ENCODE peak calls at places on chromosomes 13 and 19, in six cellular contexts. A, D, W, H, V and F are unnamed samples.
A peak's percentile ranks its signal among the peaks of the same experiment; 100 is the strongest.

GRCh38 chr19:55667958-55668357 is 7.1 kb upstream of the EPN1 start:
- ATAC-seq in D (no peak), A (no peak), V (no peak), W (no peak), H (no peak), F (no peak)

GRCh38 chr13:24212674-24213073 is 52.2 kb downstream of the SPATA13 start:
- ATAC-seq in A (peak; percentile 78), V (no peak), W (no peak), D (no peak), H (no peak), F (no peak)

GRCh38 chr13:80481589-80481988 is 140.7 kb upstream of the SPRY2 start:
- ATAC-seq in A (no peak), V (no peak), H (no peak), D (no peak), W (no peak), F (no peak)

GRCh38 chr13:44238011-44238421 is 135.6 kb upstream of the SERP2 start:
- ATAC-seq in A (no peak), H (no peak), D (no peak), V (no peak), W (no peak), F (no peak)

GRCh38 chr13:43805071-43805468 is 18.3 kb upstream of the ENOX1 start:
- ATAC-seq in D (no peak), H (peak; percentile 97), W (peak; percentile 21), V (no peak), A (no peak), F (no peak)

GRCh38 chr13:44050450-44051063 is 170.9 kb downstream of the LACC1 start:
- ATAC-seq in H (no peak), A (no peak), D (no peak), W (no peak), V (no peak), F (peak; percentile 31)

GRCh38 chr13:30872685-30873443 is 33.2 kb upstream of the MEDAG start:
- ATAC-seq in V (no peak), A (no peak), H (no peak), W (no peak), D (no peak), F (no peak)

GRCh38 chr19:38667552-38668205 is 20.2 kb downstream of the ACTN4 start:
- ATAC-seq in A (no peak), H (peak; percentile 4), D (no peak), W (no peak), V (no peak), F (no peak)

DNA sequence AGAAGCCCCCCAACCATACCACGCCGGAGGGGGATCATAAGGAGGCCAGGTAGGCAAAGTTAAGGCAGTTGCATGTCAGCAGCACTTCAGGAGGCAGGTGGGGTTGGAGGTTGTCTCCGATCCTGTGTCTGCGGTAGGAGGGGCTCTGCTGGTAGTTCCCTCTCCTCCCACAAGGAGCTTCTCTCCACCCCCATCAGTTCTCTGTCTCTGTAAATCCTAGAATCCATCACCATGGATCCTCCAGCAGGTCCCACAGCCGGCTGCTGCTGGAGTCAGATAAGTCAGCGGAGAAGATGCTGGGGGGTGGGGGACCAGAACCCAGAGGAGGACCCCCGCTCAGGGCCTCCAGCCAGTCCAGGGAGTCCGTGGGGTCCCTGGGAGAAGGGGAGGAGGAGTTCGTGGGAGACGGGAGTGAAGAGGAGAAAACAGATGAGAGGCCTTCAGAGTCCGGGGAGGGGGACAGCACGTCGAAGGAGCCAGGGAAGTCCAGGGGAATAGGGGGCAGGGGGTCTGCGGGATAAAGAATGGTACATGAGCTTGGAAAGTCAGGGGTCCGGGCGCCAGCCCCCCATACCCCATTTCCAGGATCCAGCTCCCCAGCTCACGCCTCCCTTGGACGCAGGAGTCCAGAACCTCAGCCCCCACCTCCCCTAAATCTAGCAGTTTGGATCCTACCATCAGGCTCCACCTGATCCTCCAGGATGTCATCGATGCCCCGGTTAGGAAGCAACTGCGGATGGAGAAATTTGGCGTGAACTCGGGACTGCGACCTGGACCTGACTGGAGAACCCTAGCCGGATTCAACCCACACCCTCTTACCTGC is 6.3 kb downstream of the MAMSTR start:
- ATAC-seq in A (peak; percentile 15), V (peak; percentile 50), W (no peak), D (no peak), H (peak; percentile 71), F (no peak)
- H3K4me3 ChIP-seq in A (peak overlapping the region; percentile 89), V (peak overlapping the region; percentile 73), W (peak overlapping the region; percentile 79), D (peak overlapping the region; percentile 62), H (peak overlapping the region; percentile 68), F (peak overlapping the region; percentile 65)

DNA sequence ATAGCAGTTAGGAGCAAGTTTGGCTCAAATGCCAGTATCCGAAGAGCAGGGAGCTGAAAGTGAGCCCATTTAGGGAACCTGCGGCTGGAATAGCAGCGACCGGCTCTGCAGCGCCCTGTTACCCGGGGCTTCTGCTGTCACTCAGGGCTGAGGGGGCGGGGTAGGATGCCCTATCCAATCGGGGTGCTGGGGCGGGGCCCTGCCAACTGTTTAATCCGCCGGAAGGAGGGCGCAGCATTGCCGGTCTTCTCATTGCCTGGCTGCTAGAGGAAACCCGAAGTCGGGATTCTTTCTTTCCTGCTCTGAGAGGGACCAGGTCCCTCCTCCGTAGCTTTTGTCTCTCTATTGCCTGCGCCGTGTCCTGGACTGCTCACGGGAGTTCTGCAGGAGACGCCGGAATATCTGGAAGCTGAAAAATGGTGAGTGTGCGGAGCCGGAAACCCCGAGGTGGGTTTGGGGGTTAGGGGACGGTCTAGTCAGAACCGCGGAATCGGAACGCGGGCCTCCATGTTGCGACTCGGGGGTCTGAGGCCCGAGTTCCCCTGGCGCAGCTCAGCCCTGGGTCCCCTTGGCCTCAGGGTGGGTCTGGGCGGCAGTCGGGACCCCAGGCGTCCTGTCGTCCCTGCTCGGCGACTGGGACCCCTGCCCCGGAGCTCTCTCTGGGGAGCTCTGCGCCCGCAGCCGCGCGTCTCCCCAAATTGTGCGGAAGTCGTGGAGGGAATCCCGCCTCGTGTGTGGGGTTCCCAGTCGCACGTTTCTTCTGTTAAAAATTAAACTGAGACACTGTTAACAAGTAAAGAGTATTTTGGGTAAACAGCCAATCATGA is 22.8 kb downstream of the ZNF763 start:
- ATAC-seq in V (peak; percentile 98), W (peak; percentile 99), H (no peak), D (peak; percentile 99), A (peak; percentile 91), F (peak; percentile 98)
- TF ChIP-seq EP300 in V (no peak), W (no peak), H (no peak), D (no peak), A (no peak), F (no peak)

GRCh38 chr13:54449922-54450321 is 1421.3 kb downstream of the OLFM4 start:
- ATAC-seq in A (no peak), H (no peak), V (no peak), W (no peak), D (no peak), F (no peak)
- TF ChIP-seq CTCF in A (no peak), H (no peak), V (no peak), W (no peak), D (no peak), F (no peak)

DNA sequence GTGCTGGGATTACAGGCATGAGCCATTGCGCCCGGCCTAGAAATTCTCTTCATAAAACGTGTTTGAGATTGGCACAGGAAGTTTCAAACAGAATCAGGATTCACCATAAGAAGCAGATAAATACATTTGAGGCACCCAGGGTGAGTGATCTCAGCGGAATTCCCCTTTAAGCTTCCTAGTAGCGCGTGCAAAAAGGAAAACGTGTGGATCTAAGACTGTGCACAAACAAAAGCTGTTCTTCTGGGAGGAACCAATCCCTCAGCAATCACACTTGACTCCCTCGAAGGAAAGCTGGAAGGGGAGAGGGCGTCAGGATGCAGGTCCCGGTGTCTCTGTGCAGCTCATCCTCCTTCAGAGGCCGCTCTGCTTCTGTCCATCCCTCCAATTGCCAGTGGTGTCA is 15.5 kb downstream of the MCF2L start:
- ATAC-seq in W (no peak), D (no peak), A (no peak), V (no peak), H (no peak), F (no peak)
- H3K4me3 ChIP-seq in W (no peak overlapping the region), D (no peak overlapping the region), A (peak overlapping the region; percentile 52), V (no peak overlapping the region), H (no peak overlapping the region), F (no peak overlapping the region)

GRCh38 chr13:21297914-21298831 is 121.7 kb downstream of the MRPL57 start:
- ATAC-seq in A (peak; percentile 97), D (peak; percentile 99), W (peak; percentile 96), H (peak; percentile 98), V (peak; percentile 97), F (peak; percentile 99)
- TF ChIP-seq EP300 in A (peak; percentile 52), D (no peak), W (no peak), H (no peak), V (no peak), F (no peak)

GRCh38 chr13:113836917-113837553 is 26.8 kb downstream of the GAS6 start:
- ATAC-seq in A (no peak), V (peak; percentile 41), D (peak; percentile 35), H (peak; percentile 69), W (peak; percentile 48), F (peak; percentile 72)

GRCh38 chr13:113837554-113838355 is 26.1 kb downstream of the GAS6 start:
- ATAC-seq in V (peak; percentile 90), W (peak; percentile 59), H (peak; percentile 94), D (peak; percentile 91), A (peak; percentile 76), F (peak; percentile 96)

GRCh38 chr13:113833111-113833830 is 30.6 kb downstream of the GAS6 start:
- ATAC-seq in H (no peak), A (no peak), W (no peak), D (no peak), V (no peak), F (no peak)

GRCh38 chr13:113834496-113835200 is 29.2 kb downstream of the GAS6 start:
- ATAC-seq in D (no peak), W (no peak), A (no peak), V (no peak), H (no peak), F (no peak)

DNA sequence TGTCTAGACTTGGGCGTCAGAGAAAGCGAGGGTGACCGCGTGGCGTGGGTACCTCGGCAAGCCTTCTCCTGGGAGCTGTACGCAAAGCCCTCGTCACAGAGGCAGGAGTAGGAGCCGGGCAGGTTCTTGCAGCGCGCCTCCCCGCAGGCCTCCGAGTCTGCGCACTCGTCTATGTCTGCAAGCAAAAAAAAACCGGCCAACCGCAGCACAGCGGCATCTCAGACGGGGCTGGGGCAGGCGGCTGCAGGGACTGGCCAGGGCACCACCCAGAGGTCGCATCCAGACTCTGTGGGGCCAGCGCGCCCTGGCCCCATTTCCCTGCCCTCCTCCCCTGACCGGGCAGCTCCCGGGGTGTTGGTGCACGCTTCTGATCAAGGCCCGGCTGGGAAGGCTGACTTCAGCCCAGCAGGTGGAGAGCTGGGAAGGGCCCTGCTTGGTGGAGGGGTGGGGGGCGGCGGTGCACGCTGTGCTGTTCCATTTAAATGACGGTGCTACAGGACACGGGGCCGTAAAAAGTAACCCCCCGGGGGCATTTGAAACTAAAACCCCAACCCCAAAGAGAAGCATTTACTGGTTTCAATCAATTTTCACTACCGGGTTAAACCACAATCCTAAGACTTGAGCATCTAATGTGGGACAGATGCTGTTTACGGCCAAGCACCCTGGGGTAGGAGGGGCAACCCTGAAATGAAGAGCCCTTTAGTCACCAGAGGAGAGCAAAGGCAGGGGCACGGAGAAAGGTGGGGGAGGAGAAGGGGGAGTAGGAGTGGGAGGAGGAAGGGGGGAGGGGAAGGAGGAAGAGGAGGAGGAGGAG is 28.2 kb downstream of the GAS6 start:
- ATAC-seq in W (no peak), A (no peak), D (no peak), V (no peak), H (no peak), F (no peak)
- TF ChIP-seq CTCF in W (no peak), A (no peak), D (no peak), V (no peak), H (no peak), F (no peak)